ENCODE peak calls at places on chromosomes 5 and 9, in six cellular contexts. Y, T, I, J, N and G are unnamed samples.

GRCh38 chr9:84271887-84272556 is 68.5 kb downstream of the SLC28A3 start:
- DNase-seq in Y (no peak), T (no peak), I (no peak), J (no peak), N (no peak), G (no peak)

GRCh38 chr9:77811832-77812231 is 163.7 kb upstream of the GNA14 start:
- DNase-seq in Y (no peak), T (no peak), I (no peak), J (no peak), N (no peak), G (no peak)

GRCh38 chr9:116448463-116448862 is 238.6 kb upstream of the TRIM32 start:
- DNase-seq in Y (no peak), T (no peak), I (no peak), J (no peak), N (no peak), G (no peak)

GRCh38 chr9:82382887-82383616 is 394.5 kb downstream of the SPATA31D1 start:
- DNase-seq in Y (no peak), T (no peak), I (no peak), J (no peak), N (no peak), G (no peak)

GRCh38 chr9:91740713-91741112 is 209.3 kb downstream of the ROR2 start:
- DNase-seq in Y (no peak), T (peak), I (no peak), J (no peak), N (peak), G (peak)

GRCh38 chr5:143826909-143827514 is 15.1 kb downstream of the HMHB1 start:
- DNase-seq in Y (peak), T (no peak), I (no peak), J (peak), N (no peak), G (no peak)

GRCh38 chr5:78046006-78046405 is 248.5 kb downstream of the AP3B1 start:
- DNase-seq in Y (no peak), T (no peak), I (no peak), J (no peak), N (no peak), G (no peak)

GRCh38 chr5:150488519-150489357 is 19.2 kb upstream of the NDST1 start:
- DNase-seq in Y (no peak), T (peak), I (no peak), J (peak), N (peak), G (peak)

GRCh38 chr5:8825161-8825757 is 720.6 kb downstream of the SEMA5A start:
- DNase-seq in Y (no peak), T (no peak), I (no peak), J (peak), N (peak), G (no peak)

GRCh38 chr9:1978941-1979340 is 36.2 kb upstream of the SMARCA2 start:
- DNase-seq in Y (no peak), T (peak), I (no peak), J (peak), N (peak), G (peak)

GRCh38 chr9:127505396-127506116 is 54.2 kb downstream of the LRSAM1 start:
- DNase-seq in Y (no peak), T (no peak), I (no peak), J (no peak), N (peak), G (peak)

GRCh38 chr5:15515229-15515628 is 15.2 kb downstream of the FBXL7 start:
- DNase-seq in Y (no peak), T (no peak), I (no peak), J (no peak), N (no peak), G (no peak)